ENCODE peak calls at places on chromosome 18, in five cellular contexts. D, S, T, C and I are unnamed samples.

GRCh38 chr18:76658627-76659026 is 163.6 kb upstream of the ZNF516 start:
- DNase-seq in D (no peak), S (no peak), T (no peak), C (no peak), I (no peak)

GRCh38 chr18:25247725-25248124 is 104.2 kb downstream of the ZNF521 start:
- DNase-seq in D (no peak), S (no peak), T (peak), C (no peak), I (no peak)

GRCh38 chr18:48733854-48734253 is 195.0 kb downstream of the CTIF start:
- DNase-seq in D (no peak), S (no peak), T (no peak), C (no peak), I (no peak)

GRCh38 chr18:46793565-46793964 is 36.7 kb upstream of the ST8SIA5 start:
- DNase-seq in D (no peak), S (no peak), T (no peak), C (no peak), I (no peak)

GRCh38 chr18:79615091-79615490 is 64.5 kb upstream of the CTDP1 start:
- DNase-seq in D (no peak), S (no peak), T (no peak), C (no peak), I (no peak)

GRCh38 chr18:74742573-74742972 is 144.9 kb downstream of the ZNF407 start:
- DNase-seq in D (no peak), S (no peak), T (peak), C (no peak), I (no peak)

GRCh38 chr18:57353940-57354461 is 1.6 kb downstream of the ST8SIA3 start:
- DNase-seq in D (peak), S (no peak), T (peak), C (no peak), I (no peak)

GRCh38 chr18:35422227-35422626 is 45.1 kb upstream of the ZNF396 start:
- DNase-seq in D (no peak), S (no peak), T (no peak), C (no peak), I (no peak)

GRCh38 chr18:22605736-22606135 is 188.0 kb upstream of the CTAGE1 start:
- DNase-seq in D (no peak), S (no peak), T (no peak), C (no peak), I (no peak)

GRCh38 chr18:22429564-22429963 is 11.8 kb upstream of the CTAGE1 start:
- DNase-seq in D (no peak), S (no peak), T (no peak), C (no peak), I (no peak)

GRCh38 chr18:56221195-56222065 is 417.0 kb downstream of the TXNL1 start:
- DNase-seq in D (no peak), S (no peak), T (no peak), C (no peak), I (no peak)

GRCh38 chr18:44682181-44682870 is 1.6 kb downstream of the SETBP1 start:
- DNase-seq in D (no peak), S (no peak), T (no peak), C (no peak), I (no peak)